ENCODE peak calls at places on chromosomes 11 and 22, in eight cellular contexts. V, H, M, P, E, R, U and K are unnamed samples.

GRCh38 chr11:85236211-85236610 is 390.9 kb downstream of the DLG2 start:
- DNase-seq in V (no peak), H (no peak), M (no peak), P (no peak), E (no peak), R (no peak), U (no peak), K (no peak)

GRCh38 chr22:43879901-43880742 is 11.7 kb downstream of the PNPLA5 start:
- DNase-seq in V (no peak), H (no peak), M (no peak), P (no peak), E (no peak), R (peak; percentile 47), U (no peak), K (peak; percentile 20)

GRCh38 chr22:36467946-36468345 is 13.5 kb downstream of the TXN2 start:
- DNase-seq in V (peak; percentile 85), H (peak; percentile 96), M (peak; percentile 89), P (peak; percentile 97), E (no peak), R (peak; percentile 61), U (peak; percentile 94), K (no peak)

GRCh38 chr11:76283190-76283589 is 76.9 kb upstream of the WNT11 start:
- DNase-seq in V (no peak), H (no peak), M (no peak), P (no peak), E (no peak), R (no peak), U (no peak), K (no peak)

GRCh38 chr11:117189941-117190544 is 9.1 kb upstream of the TAGLN start:
- DNase-seq in V (no peak), H (no peak), M (no peak), P (no peak), E (no peak), R (peak; percentile 27), U (no peak), K (peak; percentile 34)

GRCh38 chr11:16402654-16403447 is 46.5 kb upstream of the SOX6 start:
- DNase-seq in V (no peak), H (no peak), M (no peak), P (no peak), E (no peak), R (no peak), U (no peak), K (no peak)

GRCh38 chr22:26892401-26893033 is 235.1 kb downstream of the MIAT start:
- DNase-seq in V (no peak), H (no peak), M (no peak), P (no peak), E (no peak), R (no peak), U (peak; percentile 8), K (no peak)

GRCh38 chr11:118608268-118609214 is 1.1 kb downstream of the PHLDB1 start:
- DNase-seq in V (peak; percentile 33), H (peak; percentile 89), M (peak; percentile 52), P (peak; percentile 85), E (peak; percentile 39), R (no peak), U (peak; percentile 91), K (peak; percentile 50)

GRCh38 chr11:134837887-134838232 is 425.8 kb upstream of the B3GAT1 start:
- DNase-seq in V (no peak), H (no peak), M (no peak), P (no peak), E (no peak), R (no peak), U (no peak), K (no peak)

GRCh38 chr22:46661221-46661851 is 41.1 kb downstream of the GRAMD4 start:
- DNase-seq in V (peak; percentile 39), H (peak; percentile 71), M (peak; percentile 85), P (peak; percentile 76), E (no peak), R (no peak), U (peak; percentile 79), K (no peak)

GRCh38 chr11:125168875-125169537 is 4.5 kb downstream of the PKNOX2 start:
- DNase-seq in V (no peak), H (peak; percentile 78), M (no peak), P (peak; percentile 31), E (no peak), R (no peak), U (no peak), K (no peak)

GRCh38 chr22:26952654-26953379 is 295.4 kb downstream of the MIAT start:
- DNase-seq in V (no peak), H (no peak), M (no peak), P (no peak), E (no peak), R (no peak), U (no peak), K (no peak)

GRCh38 chr11:124762077-124762623 is at the start of gene ESAM:
- DNase-seq in V (peak; percentile 78), H (no peak), M (peak; percentile 46), P (no peak), E (peak; percentile 79), R (no peak), U (no peak), K (peak; percentile 86)

GRCh38 chr22:17302616-17303015 is 66.6 kb upstream of the CECR2 start:
- DNase-seq in V (no peak), H (no peak), M (no peak), P (no peak), E (no peak), R (no peak), U (no peak), K (no peak)

GRCh38 chr22:42895087-42895486 is 38.0 kb upstream of the ARFGAP3 start:
- DNase-seq in V (no peak), H (no peak), M (no peak), P (no peak), E (peak; percentile 82), R (no peak), U (no peak), K (no peak)

GRCh38 chr22:42313804-42314581 is 43.5 kb upstream of the TCF20 start:
- DNase-seq in V (peak; percentile 85), H (peak; percentile 46), M (peak; percentile 77), P (peak; percentile 54), E (peak; percentile 49), R (peak; percentile 63), U (peak; percentile 3), K (peak; percentile 98)

GRCh38 chr11:15309296-15309695 is 194.6 kb downstream of the INSC start:
- DNase-seq in V (no peak), H (no peak), M (no peak), P (no peak), E (no peak), R (no peak), U (peak; percentile 26), K (no peak)

GRCh38 chr11:65485820-65486219 is 13.0 kb upstream of the MALAT1 start:
- DNase-seq in V (no peak), H (no peak), M (no peak), P (no peak), E (no peak), R (no peak), U (no peak), K (no peak)

GRCh38 chr11:61959026-61959608 is 8.3 kb downstream of the FTH1 start:
- DNase-seq in V (peak; percentile 49), H (no peak), M (peak; percentile 58), P (no peak), E (no peak), R (no peak), U (no peak), K (peak; percentile 29)

GRCh38 chr22:38202437-38203089 is 769 bp downstream of the MAFF start:
- DNase-seq in V (peak; percentile 73), H (peak; percentile 94), M (peak; percentile 76), P (peak; percentile 92), E (peak; percentile 69), R (peak; percentile 90), U (peak; percentile 92), K (peak; percentile 57)
- TF ChIP-seq CTCF in V (no peak), H (no peak), M (peak; percentile 13), P (peak; percentile 28), E (peak; percentile 9), R (peak; percentile 22), U (no peak), K (no peak)

GRCh38 chr11:83681045-83681781 is 395.0 kb upstream of the CCDC90B start:
- DNase-seq in V (no peak), H (no peak), M (no peak), P (no peak), E (peak; percentile 37), R (no peak), U (no peak), K (no peak)
- H3K4me3 ChIP-seq in V (no peak overlapping the region), H (no peak overlapping the region), M (peak overlapping the region; percentile 14), P (no peak overlapping the region), E (peak overlapping the region; percentile 34), R (no peak overlapping the region), U (no peak overlapping the region), K (no peak overlapping the region)

GRCh38 chr11:71112990-71113389 is 139.4 kb downstream of the SHANK2 start:
- DNase-seq in V (no peak), H (no peak), M (no peak), P (no peak), E (no peak), R (peak; percentile 64), U (no peak), K (no peak)

GRCh38 chr11:71109186-71109585 is 143.2 kb downstream of the SHANK2 start:
- DNase-seq in V (no peak), H (no peak), M (no peak), P (no peak), E (no peak), R (peak; percentile 22), U (no peak), K (peak; percentile 35)

GRCh38 chr11:71109586-71109985 is 142.8 kb downstream of the SHANK2 start:
- DNase-seq in V (no peak), H (no peak), M (no peak), P (no peak), E (no peak), R (peak; percentile 37), U (no peak), K (no peak)

GRCh38 chr11:71114124-71114851 is 138.1 kb downstream of the SHANK2 start:
- DNase-seq in V (no peak), H (no peak), M (no peak), P (no peak), E (peak; percentile 37), R (peak; percentile 63), U (no peak), K (no peak)

GRCh38 chr11:71112454-71112853 is 139.9 kb downstream of the SHANK2 start:
- DNase-seq in V (no peak), H (no peak), M (no peak), P (no peak), E (no peak), R (no peak), U (no peak), K (no peak)
- TF ChIP-seq CTCF in V (no peak), H (no peak), M (no peak), P (no peak), E (no peak), R (no peak), U (no peak), K (no peak)

GRCh38 chr11:10454902-10455631 is at the start of gene AMPD3:
- DNase-seq in V (peak; percentile 47), H (peak; percentile 69), M (peak; percentile 93), P (peak; percentile 99), E (peak; percentile 78), R (no peak), U (peak; percentile 99), K (no peak)

GRCh38 chr11:10457901-10458300 is 2.8 kb downstream of the AMPD3 start:
- DNase-seq in V (no peak), H (no peak), M (no peak), P (no peak), E (no peak), R (no peak), U (no peak), K (no peak)

GRCh38 chr11:10454506-10454901 is 560 bp upstream of the AMPD3 start:
- DNase-seq in V (no peak), H (no peak), M (no peak), P (no peak), E (no peak), R (no peak), U (no peak), K (no peak)

GRCh38 chr11:10455637-10456487 is 798 bp downstream of the AMPD3 start:
- DNase-seq in V (peak; percentile 43), H (peak; percentile 67), M (peak; percentile 70), P (peak; percentile 90), E (peak; percentile 92), R (no peak), U (peak; percentile 80), K (peak; percentile 61)

GRCh38 chr11:10456519-10456918 is 1.5 kb downstream of the AMPD3 start:
- DNase-seq in V (no peak), H (peak; percentile 8), M (no peak), P (no peak), E (peak; percentile 29), R (no peak), U (no peak), K (no peak)
- H3K4me3 ChIP-seq in V (peak overlapping the region; percentile 57), H (no peak overlapping the region), M (peak overlapping the region; percentile 74), P (peak overlapping the region; percentile 49), E (peak overlapping the region; percentile 78), R (peak overlapping the region; percentile 6), U (peak overlapping the region; percentile 58), K (no peak overlapping the region)